ENCODE peak calls at places on chromosomes 7 and 10, in ten cellular contexts. S is PC-3; M is stimulated activated CD4-positive, alpha-beta T cell treated with anti-CD3 and anti-CD28 coated beads, Interleukin-12 subunit alpha, Interleukin-12 subunit beta, amount 100 ng/mL, for 48 hours; Z is SK-N-MC; R is H54; Q is immature natural killer cell; P is GM13976; N is chondrocyte; K is SJSA1; B is NCI-H1092. D is an unnamed sample.

GRCh38 chr10:104117839-104118323 is 4.1 kb upstream of the SFR1 start:
- DNase-seq in S (peak; percentile 94), Q (no peak), N (no peak), Z (no peak), M (no peak), P (no peak), B (no peak), R (no peak), K (no peak), D (peak; percentile 14)

GRCh38 chr7:127682140-127682539 is 30.1 kb downstream of the SND1 start:
- DNase-seq in N (no peak), M (no peak), Z (no peak), Q (no peak), S (no peak), R (no peak), P (no peak), B (no peak), K (no peak), D (no peak)

GRCh38 chr10:3282341-3282740 is 109.8 kb upstream of the PITRM1 start:
- DNase-seq in Z (no peak), N (no peak), B (no peak), Q (no peak), P (no peak), S (no peak), K (no peak), R (no peak), M (no peak), D (no peak)

GRCh38 chr10:28400678-28401077 is 97.8 kb upstream of the MPP7 start:
- DNase-seq in P (no peak), N (no peak), K (no peak), Z (no peak), R (no peak), S (no peak), M (no peak), B (no peak), Q (no peak), D (no peak)

GRCh38 chr7:9709211-9709610 is 1264.5 kb upstream of the PHF14 start:
- DNase-seq in K (no peak), P (no peak), B (no peak), Q (no peak), R (no peak), N (no peak), M (no peak), Z (no peak), S (peak; percentile 54), D (no peak)

GRCh38 chr10:74841265-74841973 is 15.0 kb downstream of the KAT6B start:
- DNase-seq in B (no peak), M (no peak), S (no peak), P (no peak), Q (no peak), R (no peak), N (no peak), Z (no peak), K (no peak), D (peak; percentile 44)

GRCh38 chr10:5297466-5297865 is 67.3 kb upstream of the UCN3 start:
- DNase-seq in Q (peak; percentile 74), P (no peak), N (no peak), B (no peak), Z (no peak), S (no peak), M (peak; percentile 27), K (no peak), R (no peak), D (peak; percentile 47)

GRCh38 chr10:59622320-59622901 is 87.2 kb downstream of the SLC16A9 start:
- DNase-seq in R (peak; percentile 16), S (peak; percentile 98), M (no peak), K (no peak), Z (peak; percentile 28), N (no peak), P (peak; percentile 48), Q (peak; percentile 4), B (peak; percentile 12), D (peak; percentile 47)

GRCh38 chr10:37582237-37582636 is 275.2 kb downstream of the ZNF248 start:
- DNase-seq in N (no peak), Z (no peak), K (no peak), B (no peak), P (no peak), S (peak; percentile 52), R (no peak), Q (no peak), M (no peak), D (no peak)

GRCh38 chr7:108875139-108875538 is 305.5 kb downstream of the DNAJB9 start:
- DNase-seq in R (no peak), S (peak; percentile 41), M (no peak), B (no peak), Z (no peak), K (no peak), N (no peak), P (no peak), Q (no peak), D (peak; percentile 52)

GRCh38 chr7:2003931-2004812 is 228.6 kb downstream of the MAD1L1 start:
- DNase-seq in N (peak; percentile 90), R (no peak), Q (no peak), P (no peak), Z (no peak), M (no peak), K (no peak), S (no peak), B (no peak), D (no peak)

GRCh38 chr7:40571796-40572195 is 437.0 kb downstream of the SUGCT start:
- DNase-seq in P (no peak), Q (no peak), Z (no peak), R (no peak), N (no peak), K (peak; percentile 42), S (peak; percentile 30), M (no peak), B (no peak), D (peak; percentile 93)

GRCh38 chr7:106793015-106793651 is 71.9 kb upstream of the PIK3CG start:
- DNase-seq in S (peak; percentile 55), N (no peak), R (no peak), B (peak; percentile 20), P (peak; percentile 44), Z (no peak), K (no peak), M (no peak), Q (peak; percentile 43), D (peak; percentile 37)

GRCh38 chr7:64945481-64945756 is 42.3 kb downstream of the ZNF273 start:
- DNase-seq in M (no peak), Z (no peak), N (no peak), R (no peak), B (no peak), Q (no peak), P (no peak), K (no peak), S (no peak), D (no peak)

GRCh38 chr10:102208311-102209035 is 17.6 kb upstream of the ELOVL3 start:
- DNase-seq in M (no peak), B (peak; percentile 2), Z (no peak), S (no peak), P (no peak), R (no peak), N (no peak), K (no peak), Q (no peak), D (peak; percentile 85)

GRCh38 chr10:6396652-6397051 is 183.4 kb downstream of the PRKCQ start:
- DNase-seq in S (peak; percentile 38), Q (no peak), Z (no peak), P (no peak), M (no peak), B (no peak), K (no peak), R (no peak), N (no peak), D (peak; percentile 74)

GRCh38 chr7:139992353-139993054 is 70.2 kb downstream of the PARP12 start:
- DNase-seq in S (no peak), N (peak; percentile 32), B (no peak), R (no peak), P (no peak), Z (no peak), K (no peak), Q (no peak), M (no peak), D (no peak)

GRCh38 chr10:11541296-11541695 is 70.2 kb downstream of the USP6NL start:
- DNase-seq in R (no peak), Q (no peak), Z (no peak), M (no peak), S (no peak), B (no peak), N (no peak), K (no peak), P (no peak), D (no peak)

GRCh38 chr10:48252354-48252650 is 22.2 kb downstream of the FRMPD2 start:
- DNase-seq in Q (no peak), M (no peak), K (no peak), N (no peak), Z (no peak), B (no peak), P (no peak), R (no peak), S (no peak), D (no peak)

GRCh38 chr10:131544495-131544894 is 233.0 kb upstream of the TCERG1L start:
- DNase-seq in P (no peak), B (no peak), Q (no peak), K (no peak), S (no peak), N (no peak), R (no peak), Z (no peak), M (no peak), D (no peak)

GRCh38 chr7:38451840-38452239 is 178.4 kb upstream of the TARP start:
- DNase-seq in P (peak; percentile 16), K (no peak), N (no peak), B (peak; percentile 51), Q (no peak), Z (no peak), M (no peak), S (peak; percentile 62), R (no peak), D (peak; percentile 66)

GRCh38 chr10:98055875-98056516 is 25.6 kb upstream of the CRTAC1 start:
- DNase-seq in K (no peak), B (no peak), P (peak; percentile 41), Z (no peak), Q (no peak), R (no peak), M (no peak), N (no peak), S (peak; percentile 31), D (peak; percentile 14)

GRCh38 chr10:6958254-6958653 is 378.2 kb upstream of the PRKCQ start:
- DNase-seq in Q (peak; percentile 39), N (no peak), M (no peak), P (no peak), K (no peak), B (no peak), S (no peak), R (no peak), Z (no peak), D (no peak)

GRCh38 chr10:124079864-124080263 is 13.5 kb downstream of the CHST15 start:
- DNase-seq in N (no peak), M (no peak), S (no peak), B (no peak), Z (no peak), R (no peak), P (no peak), K (no peak), Q (no peak), D (no peak)

GRCh38 chr10:125911990-125912389 is 15.6 kb downstream of the FANK1 start:
- DNase-seq in R (no peak), Z (no peak), K (no peak), S (peak; percentile 22), N (no peak), P (no peak), Q (no peak), M (no peak), B (peak; percentile 52), D (no peak)

GRCh38 chr10:51910189-51910588 is 210.8 kb upstream of the CSTF2T start:
- DNase-seq in Q (no peak), Z (no peak), R (no peak), B (no peak), M (no peak), K (no peak), S (no peak), P (no peak), N (no peak), D (no peak)

GRCh38 chr7:124550036-124550435 is 215.6 kb downstream of the GPR37 start:
- DNase-seq in M (no peak), Q (no peak), P (no peak), K (no peak), N (no peak), S (no peak), B (no peak), R (no peak), Z (no peak), D (no peak)

GRCh38 chr10:34716958-34717357 is 98.1 kb downstream of the PARD3 start:
- DNase-seq in B (no peak), N (no peak), K (no peak), M (no peak), P (no peak), S (peak; percentile 81), R (no peak), Q (no peak), Z (no peak), D (no peak)